ENCODE peak calls at places on chromosomes 2 and 18, in seven cellular contexts. One of them, this sample, is unnamed.
A peak's percentile ranks its signal among the peaks of the same experiment; 100 is the strongest.

GRCh38 chr2:105243961-105244360 is 2.4 kb downstream of the GPR45 start:
- DNase-seq in activated CD8-positive, alpha-beta memory T cell treated with anti-CD3 and anti-CD28 coated beads for 48 hours: no peak
- DNase-seq in NCI-H774: no peak
- DNase-seq in HTR-8/SVneo: no peak
- DNase-seq in erythroblast: no peak
- DNase-seq in stimulated activated CD4-positive, alpha-beta T cell treated with anti-CD3 and anti-CD28 coated beads, Interleukin-2, amount 100 ng/mL, for 48 hours: no peak
- DNase-seq in GOT3: no peak
- DNase-seq in this sample: no peak

GRCh38 chr2:237181844-237182243 is 96.2 kb downstream of the COPS8 start:
- DNase-seq in activated CD8-positive, alpha-beta memory T cell treated with anti-CD3 and anti-CD28 coated beads for 48 hours: no peak
- DNase-seq in NCI-H774: no peak
- DNase-seq in HTR-8/SVneo: no peak
- DNase-seq in erythroblast: no peak
- DNase-seq in stimulated activated CD4-positive, alpha-beta T cell treated with anti-CD3 and anti-CD28 coated beads, Interleukin-2, amount 100 ng/mL, for 48 hours: no peak
- DNase-seq in GOT3: no peak
- DNase-seq in this sample: peak; percentile 79

GRCh38 chr2:194264586-194264985 is 1392.4 kb upstream of the SLC39A10 start:
- DNase-seq in activated CD8-positive, alpha-beta memory T cell treated with anti-CD3 and anti-CD28 coated beads for 48 hours: no peak
- DNase-seq in NCI-H774: no peak
- DNase-seq in HTR-8/SVneo: no peak
- DNase-seq in erythroblast: no peak
- DNase-seq in stimulated activated CD4-positive, alpha-beta T cell treated with anti-CD3 and anti-CD28 coated beads, Interleukin-2, amount 100 ng/mL, for 48 hours: no peak
- DNase-seq in GOT3: no peak
- DNase-seq in this sample: no peak

GRCh38 chr2:72824224-72824842 is 1.5 kb downstream of the EXOC6B start:
- DNase-seq in activated CD8-positive, alpha-beta memory T cell treated with anti-CD3 and anti-CD28 coated beads for 48 hours: no peak
- DNase-seq in NCI-H774: no peak
- DNase-seq in HTR-8/SVneo: peak; percentile 35
- DNase-seq in erythroblast: peak; percentile 78
- DNase-seq in stimulated activated CD4-positive, alpha-beta T cell treated with anti-CD3 and anti-CD28 coated beads, Interleukin-2, amount 100 ng/mL, for 48 hours: peak; percentile 1
- DNase-seq in GOT3: no peak
- DNase-seq in this sample: no peak

GRCh38 chr2:179650420-179650819 is 211.0 kb downstream of the ZNF385B start:
- DNase-seq in activated CD8-positive, alpha-beta memory T cell treated with anti-CD3 and anti-CD28 coated beads for 48 hours: no peak
- DNase-seq in NCI-H774: no peak
- DNase-seq in HTR-8/SVneo: no peak
- DNase-seq in erythroblast: no peak
- DNase-seq in stimulated activated CD4-positive, alpha-beta T cell treated with anti-CD3 and anti-CD28 coated beads, Interleukin-2, amount 100 ng/mL, for 48 hours: no peak
- DNase-seq in GOT3: no peak
- DNase-seq in this sample: no peak

GRCh38 chr2:58764321-58765099 is 523.4 kb upstream of the FANCL start:
- DNase-seq in activated CD8-positive, alpha-beta memory T cell treated with anti-CD3 and anti-CD28 coated beads for 48 hours: no peak
- DNase-seq in NCI-H774: no peak
- DNase-seq in HTR-8/SVneo: no peak
- DNase-seq in erythroblast: no peak
- DNase-seq in stimulated activated CD4-positive, alpha-beta T cell treated with anti-CD3 and anti-CD28 coated beads, Interleukin-2, amount 100 ng/mL, for 48 hours: no peak
- DNase-seq in GOT3: no peak
- DNase-seq in this sample: no peak

GRCh38 chr2:24272161-24272802 is 88.1 kb downstream of the ITSN2 start:
- DNase-seq in activated CD8-positive, alpha-beta memory T cell treated with anti-CD3 and anti-CD28 coated beads for 48 hours: no peak
- DNase-seq in NCI-H774: no peak
- DNase-seq in HTR-8/SVneo: no peak
- DNase-seq in erythroblast: no peak
- DNase-seq in stimulated activated CD4-positive, alpha-beta T cell treated with anti-CD3 and anti-CD28 coated beads, Interleukin-2, amount 100 ng/mL, for 48 hours: no peak
- DNase-seq in GOT3: no peak
- DNase-seq in this sample: no peak

GRCh38 chr2:205741256-205741978 is 59.1 kb downstream of the NRP2 start:
- DNase-seq in activated CD8-positive, alpha-beta memory T cell treated with anti-CD3 and anti-CD28 coated beads for 48 hours: no peak
- DNase-seq in NCI-H774: no peak
- DNase-seq in HTR-8/SVneo: no peak
- DNase-seq in erythroblast: no peak
- DNase-seq in stimulated activated CD4-positive, alpha-beta T cell treated with anti-CD3 and anti-CD28 coated beads, Interleukin-2, amount 100 ng/mL, for 48 hours: no peak
- DNase-seq in GOT3: no peak
- DNase-seq in this sample: no peak

GRCh38 chr2:168722592-168722991 is 79.8 kb upstream of the NOSTRIN start:
- DNase-seq in activated CD8-positive, alpha-beta memory T cell treated with anti-CD3 and anti-CD28 coated beads for 48 hours: no peak
- DNase-seq in NCI-H774: no peak
- DNase-seq in HTR-8/SVneo: no peak
- DNase-seq in erythroblast: no peak
- DNase-seq in stimulated activated CD4-positive, alpha-beta T cell treated with anti-CD3 and anti-CD28 coated beads, Interleukin-2, amount 100 ng/mL, for 48 hours: no peak
- DNase-seq in GOT3: no peak
- DNase-seq in this sample: no peak

GRCh38 chr18:38262666-38263065 is 697.1 kb upstream of the CELF4 start:
- DNase-seq in activated CD8-positive, alpha-beta memory T cell treated with anti-CD3 and anti-CD28 coated beads for 48 hours: no peak
- DNase-seq in NCI-H774: no peak
- DNase-seq in HTR-8/SVneo: no peak
- DNase-seq in erythroblast: no peak
- DNase-seq in stimulated activated CD4-positive, alpha-beta T cell treated with anti-CD3 and anti-CD28 coated beads, Interleukin-2, amount 100 ng/mL, for 48 hours: no peak
- DNase-seq in GOT3: no peak
- DNase-seq in this sample: no peak

GRCh38 chr2:208265371-208265806 is 666 bp upstream of the PIKFYVE start:
- DNase-seq in activated CD8-positive, alpha-beta memory T cell treated with anti-CD3 and anti-CD28 coated beads for 48 hours: no peak
- DNase-seq in NCI-H774: peak; percentile 29
- DNase-seq in HTR-8/SVneo: no peak
- DNase-seq in erythroblast: no peak
- DNase-seq in stimulated activated CD4-positive, alpha-beta T cell treated with anti-CD3 and anti-CD28 coated beads, Interleukin-2, amount 100 ng/mL, for 48 hours: peak; percentile 36
- DNase-seq in GOT3: no peak
- DNase-seq in this sample: no peak

GRCh38 chr2:232444409-232445148 is 11.4 kb upstream of the ALPI start:
- DNase-seq in activated CD8-positive, alpha-beta memory T cell treated with anti-CD3 and anti-CD28 coated beads for 48 hours: peak; percentile 49
- DNase-seq in NCI-H774: no peak
- DNase-seq in HTR-8/SVneo: no peak
- DNase-seq in erythroblast: peak; percentile 67
- DNase-seq in stimulated activated CD4-positive, alpha-beta T cell treated with anti-CD3 and anti-CD28 coated beads, Interleukin-2, amount 100 ng/mL, for 48 hours: peak; percentile 75
- DNase-seq in GOT3: no peak
- DNase-seq in this sample: peak; percentile 78

GRCh38 chr2:140596447-140596846 is 1534.4 kb downstream of the LRP1B start:
- DNase-seq in activated CD8-positive, alpha-beta memory T cell treated with anti-CD3 and anti-CD28 coated beads for 48 hours: no peak
- DNase-seq in NCI-H774: no peak
- DNase-seq in HTR-8/SVneo: no peak
- DNase-seq in erythroblast: no peak
- DNase-seq in stimulated activated CD4-positive, alpha-beta T cell treated with anti-CD3 and anti-CD28 coated beads, Interleukin-2, amount 100 ng/mL, for 48 hours: no peak
- DNase-seq in GOT3: no peak
- DNase-seq in this sample: no peak

This sample was measured in SJSA1.